ENCODE peak calls at places on chromosomes 16 and 17, in four cellular contexts. Y is HepG2, V is HCT116, L is SK-N-SH. F is an unnamed sample.

GRCh38 chr17:17737938-17738894 is 57.0 kb downstream of the RAI1 start:
- DNase-seq in Y (no peak), V (no peak), L (peak; percentile 89), F (no peak)

GRCh38 chr17:49878931-49879330 is 31.1 kb upstream of the TAC4 start:
- DNase-seq in Y (no peak), V (no peak), L (no peak), F (no peak)

GRCh38 chr17:81298991-81299733 is 4.1 kb upstream of the SLC38A10 start:
- DNase-seq in Y (no peak), V (no peak), L (no peak), F (no peak)

GRCh38 chr16:84689126-84689525 is 10.7 kb upstream of the USP10 start:
- DNase-seq in Y (no peak), V (no peak), L (no peak), F (no peak)

GRCh38 chr17:34668206-34668605 is 88.8 kb downstream of the TMEM132E start:
- DNase-seq in Y (no peak), V (no peak), L (no peak), F (no peak)

GRCh38 chr17:56679767-56680422 is 86.4 kb downstream of the NOG start:
- DNase-seq in Y (no peak), V (no peak), L (no peak), F (no peak)

GRCh38 chr17:26774291-26775218 is 519.4 kb upstream of the WSB1 start:
- DNase-seq in Y (no peak), V (no peak), L (peak; percentile 2), F (no peak)

GRCh38 chr17:51601622-51602261 is 341.4 kb downstream of the UTP18 start:
- DNase-seq in Y (no peak), V (no peak), L (no peak), F (no peak)

GRCh38 chr16:3020604-3021448 is 658 bp downstream of the TNFRSF12A start:
- DNase-seq in Y (peak; percentile 87), V (peak; percentile 66), L (peak; percentile 72), F (peak; percentile 78)
- TF ChIP-seq ELF1 in Y (no peak), V (no peak), L (peak; percentile 9), F (no peak)

GRCh38 chr16:53913920-53914319 is 210.0 kb downstream of the FTO start:
- DNase-seq in Y (no peak), V (no peak), L (no peak), F (no peak)

GRCh38 chr16:53913082-53913870 is 209.3 kb downstream of the FTO start:
- DNase-seq in Y (no peak), V (no peak), L (no peak), F (no peak)

GRCh38 chr16:53910990-53911389 is 207.0 kb downstream of the FTO start:
- DNase-seq in Y (no peak), V (no peak), L (no peak), F (no peak)

GRCh38 chr16:53912155-53912554 is 208.2 kb downstream of the FTO start:
- DNase-seq in Y (no peak), V (no peak), L (no peak), F (no peak)

DNA sequence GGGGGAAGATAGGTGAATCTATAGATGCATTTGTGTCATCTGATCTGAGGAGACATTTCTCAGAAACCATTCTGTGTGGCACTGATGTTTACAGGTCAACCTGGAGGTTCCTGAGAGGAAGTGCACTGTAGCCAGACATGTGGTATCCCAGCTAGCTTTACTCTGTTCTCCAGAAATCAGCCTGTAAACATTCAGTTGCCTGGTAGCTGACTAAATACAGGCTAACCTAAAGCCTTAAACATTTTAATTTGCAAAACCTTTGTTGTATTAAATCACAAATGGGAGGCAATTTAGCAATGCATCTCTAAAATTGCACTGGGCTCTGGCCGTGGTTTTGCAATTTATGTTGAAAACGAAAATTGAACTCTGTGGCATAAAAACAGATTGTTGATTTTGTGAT is 207.6 kb downstream of the FTO start:
- DNase-seq in Y (no peak), V (no peak), L (no peak), F (no peak)
- TF ChIP-seq ELF1 in Y (no peak), V (no peak), L (no peak), F (no peak)

GRCh38 chr17:74566132-74566753 is 1.1 kb downstream of the CD300H start:
- DNase-seq in Y (peak; percentile 18), V (peak; percentile 57), L (peak; percentile 82), F (peak; percentile 34)
- TF ChIP-seq ELF1 in Y (no peak), V (no peak), L (no peak), F (no peak)

GRCh38 chr17:74274703-74275340 is 788 bp downstream of the DNAI2 start:
- DNase-seq in Y (no peak), V (no peak), L (no peak), F (no peak)

GRCh38 chr17:74280093-74280513 is 6.1 kb downstream of the DNAI2 start:
- DNase-seq in Y (no peak), V (no peak), L (no peak), F (no peak)

GRCh38 chr17:74276051-74276476 is 2.0 kb downstream of the DNAI2 start:
- DNase-seq in Y (no peak), V (no peak), L (no peak), F (no peak)

GRCh38 chr17:74276561-74277009 is 2.6 kb downstream of the DNAI2 start:
- DNase-seq in Y (no peak), V (no peak), L (no peak), F (no peak)

DNA sequence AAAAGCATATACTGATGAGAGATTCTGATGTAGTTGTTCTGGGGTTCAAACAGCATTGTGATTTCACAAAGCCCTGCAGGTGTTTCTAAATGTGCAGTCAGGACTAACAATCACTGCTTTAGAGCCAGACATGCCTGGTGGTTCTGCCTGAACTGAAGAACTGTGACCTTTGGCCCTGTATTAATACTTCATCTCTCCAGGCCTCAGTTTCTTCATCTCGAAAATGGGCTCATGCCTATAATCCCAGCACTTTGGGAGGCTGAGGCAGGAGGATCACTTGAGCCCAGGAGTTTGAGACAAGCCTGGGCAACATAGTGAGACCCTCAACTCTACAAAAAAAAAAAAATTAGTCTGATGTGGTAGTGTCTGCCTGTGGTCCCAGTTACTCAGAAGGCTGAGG is 3.9 kb downstream of the DNAI2 start:
- DNase-seq in Y (no peak), V (no peak), L (no peak), F (no peak)
- TF ChIP-seq ELF1 in Y (no peak), V (no peak), L (no peak), F (no peak)

DNA sequence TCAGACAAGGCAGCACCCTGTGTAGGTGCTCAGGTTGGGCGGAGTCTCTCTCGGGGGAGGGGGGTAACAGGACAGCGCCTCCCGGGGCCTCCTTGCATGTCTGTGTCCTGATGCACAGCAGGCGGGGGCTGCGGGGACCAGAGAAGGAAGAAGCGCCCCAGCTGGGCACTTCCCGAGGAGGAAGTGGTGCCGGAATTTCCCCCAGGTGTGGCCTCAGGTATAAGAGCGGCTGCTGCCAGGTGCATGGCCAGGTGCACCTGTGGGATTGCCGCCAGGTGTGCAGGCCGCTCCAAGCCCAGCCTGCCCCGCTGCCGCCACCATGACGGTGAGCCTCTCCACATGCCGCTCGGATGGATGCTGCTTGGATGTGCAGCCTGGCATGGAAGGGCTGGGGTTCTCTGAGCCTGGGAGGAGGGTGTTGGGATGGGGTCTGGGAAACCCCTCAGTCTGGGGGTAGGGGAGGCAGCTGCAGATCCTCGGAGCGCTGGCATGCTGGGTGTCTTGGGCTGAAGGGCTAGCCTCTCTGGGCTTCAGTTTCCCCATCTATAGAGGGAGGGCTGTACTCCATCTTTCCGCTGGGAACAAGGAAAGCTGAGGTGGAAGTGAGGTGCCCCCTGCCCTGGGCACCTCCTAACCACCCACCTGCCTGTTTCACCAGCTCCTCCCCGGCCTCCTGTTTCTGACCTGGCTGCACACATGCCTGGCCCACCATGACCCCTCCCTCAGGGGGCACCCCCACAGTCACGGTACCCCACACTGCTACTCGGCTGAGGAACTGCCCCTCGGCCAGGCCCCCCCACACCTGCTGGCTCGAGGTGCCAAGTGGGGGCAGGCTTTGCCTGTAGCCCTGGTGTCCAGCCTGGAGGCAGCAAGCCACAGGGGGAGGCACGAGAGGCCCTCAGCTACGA is at the start of gene IL17C:
- DNase-seq in Y (no peak), V (no peak), L (no peak), F (peak; percentile 54)
- TF ChIP-seq ELF1 in Y (no peak), V (no peak), L (no peak), F (no peak)

GRCh38 chr17:39730095-39730921 is at the start of gene MIEN1:
- DNase-seq in Y (peak; percentile 78), V (peak; percentile 64), L (peak; percentile 99), F (peak; percentile 98)
- TF ChIP-seq ELF1 in Y (peak; percentile 99), V (peak; percentile 98), L (peak; percentile 98), F (peak; percentile 100)

GRCh38 chr16:88861359-88861758 is 4.4 kb downstream of the TRAPPC2L start:
- DNase-seq in Y (no peak), V (no peak), L (no peak), F (no peak)
- TF ChIP-seq ELF1 in Y (no peak), V (no peak), L (no peak), F (no peak)

GRCh38 chr16:13005836-13006235 is 104.4 kb downstream of the SHISA9 start:
- DNase-seq in Y (no peak), V (no peak), L (no peak), F (no peak)
- TF ChIP-seq ELF1 in Y (no peak), V (no peak), L (no peak), F (no peak)

DNA sequence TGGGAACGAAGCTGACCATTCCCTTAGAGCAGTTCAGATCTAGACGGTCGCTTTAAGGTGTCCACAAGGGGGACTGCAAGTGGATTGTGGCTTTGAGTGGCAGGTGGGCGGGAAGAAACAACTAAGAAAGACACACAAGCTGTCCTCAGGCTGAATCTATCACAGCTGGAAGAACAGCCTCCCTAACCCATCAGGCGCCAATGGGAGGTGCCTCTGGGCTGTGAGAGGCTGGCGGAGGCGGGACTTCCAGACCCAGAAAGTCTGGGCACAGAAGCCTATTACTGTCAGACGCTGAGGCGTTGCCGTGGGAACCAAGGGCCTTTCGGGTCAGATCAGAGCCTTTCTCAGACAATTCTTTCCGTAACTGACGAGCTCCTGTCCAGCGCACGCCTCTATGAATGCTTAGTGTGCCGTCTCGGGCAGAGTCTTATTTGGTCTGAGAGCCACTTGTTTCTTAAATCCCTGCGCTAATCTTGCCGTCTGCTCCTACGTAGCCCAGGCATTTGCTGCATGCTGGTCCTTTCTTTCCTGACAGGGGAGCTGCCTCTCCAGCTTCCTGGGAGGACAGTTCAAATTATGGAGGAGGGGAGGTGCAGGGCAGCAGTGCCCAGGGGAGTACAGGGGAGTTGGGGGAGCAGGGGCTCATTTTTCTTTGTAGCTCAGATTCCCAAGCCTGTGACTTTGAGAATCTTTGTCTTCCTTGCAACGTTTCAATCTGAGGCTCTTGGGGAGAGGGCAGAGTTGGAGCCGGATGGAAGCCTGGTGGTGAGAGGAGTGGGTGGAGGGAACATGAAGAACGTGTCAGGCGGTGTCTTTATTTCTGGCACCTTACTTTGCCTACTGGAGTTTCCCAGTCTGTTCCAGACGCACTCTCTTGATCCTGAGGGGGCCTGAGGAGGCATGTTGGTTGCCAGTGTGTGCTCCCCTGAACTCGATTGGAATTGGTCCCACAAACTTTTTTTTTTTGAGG is 618.7 kb downstream of the KCNJ18 start:
- DNase-seq in Y (peak; percentile 39), V (no peak), L (no peak), F (peak; percentile 72)
- TF ChIP-seq ELF1 in Y (no peak), V (no peak), L (no peak), F (no peak)